ENCODE peak calls at places on chromosome X, in six cellular contexts. Z is fibroblast of lung, G is RPMI7951, K is tibial artery, H is H54, S is tibial nerve. B is an unnamed sample.

GRCh38 chrX:108485960-108486359 is 46.3 kb downstream of the COL4A5 start:
- DNase-seq in Z (no peak), H (no peak), S (no peak), K (no peak), G (no peak), B (no peak)

GRCh38 chrX:37912286-37912685 is 64.9 kb upstream of the DYNLT3 start:
- DNase-seq in K (no peak), G (peak), H (no peak), Z (peak), S (no peak), B (no peak)

GRCh38 chrX:140157611-140158010 is 192.3 kb upstream of the CXorf66 start:
- DNase-seq in G (peak), H (no peak), K (no peak), S (no peak), Z (peak), B (no peak)

GRCh38 chrX:125883169-125883568 is 282.9 kb downstream of the DCAF12L2 start:
- DNase-seq in G (no peak), S (no peak), K (no peak), H (no peak), Z (no peak), B (no peak)

GRCh38 chrX:39985116-39985515 is 112.6 kb downstream of the BCOR start:
- DNase-seq in H (no peak), Z (no peak), G (no peak), K (no peak), S (no peak), B (no peak)

GRCh38 chrX:140431521-140431920 is 73.3 kb downstream of the SOX3 start:
- DNase-seq in G (peak), H (peak), K (no peak), S (no peak), Z (peak), B (no peak)

GRCh38 chrX:7689791-7690412 is 153.1 kb upstream of the VCX start:
- DNase-seq in Z (no peak), S (no peak), K (no peak), G (no peak), H (no peak), B (no peak)

GRCh38 chrX:72101597-72102037 is 30.1 kb downstream of the RTL5 start:
- DNase-seq in H (no peak), Z (no peak), K (no peak), G (no peak), S (no peak), B (no peak)

GRCh38 chrX:120271218-120271617 is 20.6 kb downstream of the ZBTB33 start:
- DNase-seq in H (no peak), Z (no peak), K (no peak), S (no peak), G (no peak), B (no peak)

GRCh38 chrX:40147399-40148188 is 49.8 kb upstream of the BCOR start:
- DNase-seq in H (no peak), S (no peak), K (no peak), G (no peak), Z (no peak), B (no peak)

GRCh38 chrX:16002185-16002584 is 121.2 kb upstream of the GRPR start:
- DNase-seq in H (no peak), S (no peak), K (no peak), G (peak), Z (no peak), B (no peak)

GRCh38 chrX:40644175-40644574 is 3.2 kb downstream of the CXorf38 start:
- DNase-seq in H (no peak), G (peak), K (no peak), S (no peak), Z (peak), B (no peak)

GRCh38 chrX:52426810-52427209 is 58.0 kb downstream of the XAGE2 start:
- DNase-seq in Z (no peak), S (no peak), K (no peak), G (no peak), H (no peak), B (no peak)

GRCh38 chrX:57741107-57741506 is 61.0 kb upstream of the NLRP2B start:
- DNase-seq in Z (no peak), S (no peak), G (no peak), H (no peak), K (no peak), B (no peak)

GRCh38 chrX:134782796-134783195 is 124.5 kb upstream of the PLAC1 start:
- DNase-seq in G (peak), K (no peak), S (no peak), Z (peak), H (no peak), B (no peak)

GRCh38 chrX:153055827-153056748 is at the start of gene PNMA3:
- DNase-seq in S (no peak), Z (no peak), G (no peak), K (no peak), H (no peak), B (no peak)

GRCh38 chrX:50036481-50036880 is 114.1 kb downstream of the CLCN5 start:
- DNase-seq in H (no peak), G (no peak), Z (no peak), K (no peak), S (no peak), B (no peak)

GRCh38 chrX:84187501-84188319 is at the start of gene RPS6KA6:
- DNase-seq in H (no peak), G (no peak), S (no peak), Z (peak), K (peak), B (no peak)

GRCh38 chrX:46884799-46885198 is 27.4 kb upstream of the JADE3 start:
- DNase-seq in S (no peak), K (no peak), G (no peak), H (no peak), Z (no peak), B (no peak)

GRCh38 chrX:65647801-65648200 is 19.7 kb upstream of the MSN start:
- DNase-seq in G (no peak), Z (no peak), S (no peak), H (no peak), K (no peak), B (no peak)

GRCh38 chrX:8404443-8404842 is 60.2 kb upstream of the VCX3B start:
- DNase-seq in S (no peak), K (peak), H (no peak), G (no peak), Z (no peak), B (no peak)

GRCh38 chrX:73668779-73669178 is 105.8 kb downstream of the CHIC1 start:
- DNase-seq in K (no peak), S (no peak), G (no peak), H (no peak), Z (no peak), B (no peak)

GRCh38 chrX:69161371-69161770 is 3.9 kb downstream of the PJA1 start:
- DNase-seq in Z (no peak), S (no peak), G (no peak), H (no peak), K (no peak), B (no peak)

GRCh38 chrX:119189115-119189514 is 47.0 kb upstream of the PGRMC1 start:
- DNase-seq in K (no peak), H (no peak), S (no peak), Z (no peak), G (no peak), B (no peak)

GRCh38 chrX:6904178-6904577 is 243.3 kb upstream of the STS start:
- DNase-seq in G (no peak), S (no peak), H (no peak), Z (no peak), K (no peak), B (no peak)

GRCh38 chrX:105822138-105823091 is at the start of gene NRK:
- DNase-seq in H (no peak), G (no peak), S (no peak), Z (peak), K (peak), B (no peak)

GRCh38 chrX:100407784-100408642 is 2.1 kb downstream of the PCDH19 start:
- DNase-seq in G (no peak), Z (no peak), S (no peak), K (no peak), H (no peak), B (no peak)

GRCh38 chrX:72107320-72107719 is 24.4 kb downstream of the RTL5 start:
- DNase-seq in G (peak), H (no peak), Z (no peak), K (no peak), S (no peak), B (no peak)

GRCh38 chrX:31931225-31931624 is 859.4 kb upstream of the FTHL17 start:
- DNase-seq in S (no peak), Z (peak), K (no peak), H (no peak), G (no peak), B (no peak)

GRCh38 chrX:17414057-17414658 is 39.2 kb downstream of the NHS start:
- DNase-seq in H (no peak), K (peak), S (no peak), G (no peak), Z (no peak), B (no peak)

GRCh38 chrX:9163153-9163790 is 129.3 kb upstream of the FAM9B start:
- DNase-seq in S (no peak), Z (peak), G (peak), H (no peak), K (no peak), B (no peak)

GRCh38 chrX:49072712-49073095 is 1.1 kb downstream of the PRAF2 start:
- DNase-seq in G (no peak), H (no peak), Z (no peak), K (no peak), S (no peak), B (no peak)

GRCh38 chrX:23668335-23668734 is 1.0 kb downstream of the PRDX4 start:
- DNase-seq in H (no peak), S (no peak), G (no peak), K (no peak), Z (peak), B (no peak)

GRCh38 chrX:154486052-154486395 is 391 bp downstream of the UBL4A start:
- DNase-seq in G (no peak), S (no peak), K (no peak), Z (no peak), H (no peak), B (no peak)

B was measured in omental fat pad.